ENCODE peak calls at places on chromosomes 3 and 15, in seven cellular contexts. One of them, this sample, is unnamed.
A peak's percentile ranks its signal among the peaks of the same experiment; 100 is the strongest.

GRCh38 chr3:9955611-9956352 is 3.6 kb upstream of the PRRT3 start:
- DNase-seq in GM12878: no peak
- DNase-seq in H1: no peak
- DNase-seq in K562: peak; percentile 56
- DNase-seq in HCT116: no peak
- DNase-seq in HepG2: no peak
- DNase-seq in SK-N-SH: no peak
- DNase-seq in this sample: no peak

GRCh38 chr3:5298453-5298852 is 110.9 kb downstream of the EDEM1 start:
- DNase-seq in SK-N-SH: no peak
- DNase-seq in GM12878: peak; percentile 69
- DNase-seq in H1: no peak
- DNase-seq in HepG2: no peak
- DNase-seq in HCT116: no peak
- DNase-seq in K562: no peak
- DNase-seq in this sample: no peak

GRCh38 chr3:63687569-63688233 is 35.2 kb downstream of the SNTN start:
- DNase-seq in GM12878: no peak
- DNase-seq in K562: no peak
- DNase-seq in H1: no peak
- DNase-seq in SK-N-SH: no peak
- DNase-seq in HCT116: no peak
- DNase-seq in HepG2: no peak
- DNase-seq in this sample: no peak

GRCh38 chr3:29516164-29516563 is 235.3 kb downstream of the RBMS3 start:
- DNase-seq in HepG2: no peak
- DNase-seq in SK-N-SH: no peak
- DNase-seq in GM12878: no peak
- DNase-seq in K562: no peak
- DNase-seq in H1: no peak
- DNase-seq in HCT116: no peak
- DNase-seq in this sample: no peak

GRCh38 chr3:47315069-47315647 is 32.4 kb downstream of the KLHL18 start:
- DNase-seq in HepG2: no peak
- DNase-seq in SK-N-SH: no peak
- DNase-seq in K562: peak; percentile 92
- DNase-seq in GM12878: no peak
- DNase-seq in HCT116: no peak
- DNase-seq in H1: no peak
- DNase-seq in this sample: no peak

GRCh38 chr3:160260587-160261270 is 35.5 kb downstream of the C3orf80 start:
- DNase-seq in HepG2: no peak
- DNase-seq in K562: no peak
- DNase-seq in GM12878: no peak
- DNase-seq in HCT116: no peak
- DNase-seq in SK-N-SH: no peak
- DNase-seq in H1: no peak
- DNase-seq in this sample: no peak

GRCh38 chr15:76340802-76341365 is 4.3 kb downstream of the ISL2 start:
- DNase-seq in HepG2: no peak
- DNase-seq in H1: peak; percentile 78
- DNase-seq in HCT116: no peak
- DNase-seq in GM12878: no peak
- DNase-seq in K562: no peak
- DNase-seq in SK-N-SH: no peak
- DNase-seq in this sample: no peak

GRCh38 chr3:187678869-187679268 is 8.7 kb upstream of the SST start:
- DNase-seq in HepG2: peak; percentile 41
- DNase-seq in H1: peak; percentile 71
- DNase-seq in K562: peak; percentile 68
- DNase-seq in GM12878: no peak
- DNase-seq in HCT116: peak; percentile 42
- DNase-seq in SK-N-SH: peak; percentile 34
- DNase-seq in this sample: peak; percentile 38

GRCh38 chr3:77467702-77468407 is 428.0 kb downstream of the ROBO2 start:
- DNase-seq in K562: no peak
- DNase-seq in SK-N-SH: no peak
- DNase-seq in GM12878: no peak
- DNase-seq in HCT116: no peak
- DNase-seq in H1: no peak
- DNase-seq in HepG2: no peak
- DNase-seq in this sample: no peak

GRCh38 chr3:149701977-149702350 is 44.1 kb upstream of the WWTR1 start:
- DNase-seq in HepG2: no peak
- DNase-seq in SK-N-SH: no peak
- DNase-seq in HCT116: no peak
- DNase-seq in K562: no peak
- DNase-seq in H1: no peak
- DNase-seq in GM12878: no peak
- DNase-seq in this sample: peak; percentile 53

GRCh38 chr3:64163755-64164148 is 61.5 kb downstream of the PRICKLE2 start:
- DNase-seq in H1: no peak
- DNase-seq in SK-N-SH: no peak
- DNase-seq in K562: no peak
- DNase-seq in GM12878: peak; percentile 25
- DNase-seq in HepG2: peak; percentile 20
- DNase-seq in HCT116: no peak
- DNase-seq in this sample: no peak

GRCh38 chr15:35281515-35281914 is 196.4 kb upstream of the NANOGP8 start:
- DNase-seq in H1: no peak
- DNase-seq in HepG2: no peak
- DNase-seq in K562: no peak
- DNase-seq in HCT116: peak; percentile 35
- DNase-seq in GM12878: no peak
- DNase-seq in SK-N-SH: no peak
- DNase-seq in this sample: no peak
- TF ChIP-seq JUND in H1: no peak
- TF ChIP-seq JUND in HepG2: no peak
- TF ChIP-seq JUND in K562: no peak
- TF ChIP-seq JUND in HCT116: peak; percentile 60
- TF ChIP-seq JUND in GM12878: no peak
- TF ChIP-seq JUND in SK-N-SH: peak; percentile 7
- TF ChIP-seq JUND in this sample: no peak

DNA sequence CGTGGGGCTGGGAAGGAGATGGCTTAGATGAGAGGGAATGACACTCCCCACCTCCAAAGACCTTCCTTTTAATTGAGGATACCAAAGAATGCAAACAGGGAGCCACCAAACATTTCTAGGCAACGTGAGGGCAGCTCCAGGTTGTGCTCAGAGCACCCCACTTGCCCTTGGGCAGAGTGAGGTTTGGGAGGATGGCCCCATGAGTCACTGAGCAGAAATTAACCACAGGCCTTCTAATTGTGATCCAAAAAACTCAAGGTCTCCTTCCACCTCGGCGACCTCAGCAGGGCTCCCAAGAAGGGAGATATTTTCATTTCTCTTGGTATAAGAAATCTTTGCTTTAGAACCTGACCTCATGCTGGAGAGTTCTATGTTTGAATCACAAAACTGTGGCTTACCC is 305.0 kb upstream of the TPM1 start:
- DNase-seq in GM12878: no peak
- DNase-seq in H1: no peak
- DNase-seq in HCT116: no peak
- DNase-seq in HepG2: no peak
- DNase-seq in K562: no peak
- DNase-seq in SK-N-SH: no peak
- DNase-seq in this sample: no peak
- TF ChIP-seq JUND in GM12878: no peak
- TF ChIP-seq JUND in H1: no peak
- TF ChIP-seq JUND in HCT116: no peak
- TF ChIP-seq JUND in HepG2: no peak
- TF ChIP-seq JUND in K562: no peak
- TF ChIP-seq JUND in SK-N-SH: no peak
- TF ChIP-seq JUND in this sample: no peak

DNA sequence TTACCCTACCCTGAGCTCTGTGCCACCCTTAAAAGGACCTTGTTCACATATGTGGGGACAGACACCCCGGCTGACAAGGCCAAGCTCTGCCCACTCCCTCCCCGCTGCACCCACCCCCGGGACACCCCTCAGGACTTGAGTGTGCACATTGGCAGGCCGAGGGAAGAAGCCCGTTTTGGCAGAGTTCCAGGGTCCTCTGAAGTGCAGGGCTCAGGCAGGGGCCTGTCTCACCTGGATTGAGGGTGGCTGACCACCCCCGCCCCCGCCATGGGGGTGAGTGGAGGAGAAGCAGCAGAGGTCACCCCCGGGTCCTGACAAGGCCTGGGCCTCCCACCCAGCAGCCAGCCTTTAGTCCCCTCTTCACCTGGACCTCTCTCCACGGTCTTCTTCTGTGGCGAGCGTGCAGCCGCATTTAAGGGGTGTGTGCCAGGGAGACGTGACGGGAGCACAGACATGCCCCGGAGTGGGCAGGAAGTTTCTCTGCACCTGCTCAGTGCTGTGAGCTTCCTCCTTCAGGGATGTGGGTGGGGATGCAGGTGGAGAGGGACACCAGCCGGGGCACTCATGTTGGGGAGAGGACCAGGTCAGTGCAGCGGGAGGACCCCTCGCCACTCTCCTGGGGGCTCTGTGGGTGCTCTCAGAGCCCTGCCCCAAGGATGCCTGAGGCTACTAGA is 50.7 kb downstream of the LINGO1 start:
- DNase-seq in GM12878: no peak
- DNase-seq in HepG2: no peak
- DNase-seq in HCT116: no peak
- DNase-seq in H1: no peak
- DNase-seq in SK-N-SH: no peak
- DNase-seq in K562: no peak
- DNase-seq in this sample: no peak
- TF ChIP-seq JUND in GM12878: no peak
- TF ChIP-seq JUND in HepG2: no peak
- TF ChIP-seq JUND in HCT116: no peak
- TF ChIP-seq JUND in H1: no peak
- TF ChIP-seq JUND in SK-N-SH: no peak
- TF ChIP-seq JUND in K562: no peak
- TF ChIP-seq JUND in this sample: no peak

GRCh38 chr3:129003578-129004112 is 2.5 kb downstream of the EFCC1 start:
- DNase-seq in HCT116: peak; percentile 65
- DNase-seq in GM12878: no peak
- DNase-seq in SK-N-SH: peak; percentile 80
- DNase-seq in HepG2: peak; percentile 23
- DNase-seq in H1: no peak
- DNase-seq in K562: no peak
- DNase-seq in this sample: peak; percentile 84
- TF ChIP-seq JUND in HCT116: no peak
- TF ChIP-seq JUND in GM12878: no peak
- TF ChIP-seq JUND in SK-N-SH: no peak
- TF ChIP-seq JUND in HepG2: no peak
- TF ChIP-seq JUND in H1: no peak
- TF ChIP-seq JUND in K562: no peak
- TF ChIP-seq JUND in this sample: no peak

GRCh38 chr3:106130384-106131084 is 261.7 kb upstream of the CBLB start:
- DNase-seq in HepG2: no peak
- DNase-seq in HCT116: no peak
- DNase-seq in K562: peak; percentile 85
- DNase-seq in GM12878: no peak
- DNase-seq in H1: no peak
- DNase-seq in SK-N-SH: no peak
- DNase-seq in this sample: no peak

GRCh38 chr3:106124818-106125217 is 256.0 kb upstream of the CBLB start:
- DNase-seq in SK-N-SH: no peak
- DNase-seq in K562: no peak
- DNase-seq in HCT116: no peak
- DNase-seq in HepG2: no peak
- DNase-seq in H1: no peak
- DNase-seq in GM12878: no peak
- DNase-seq in this sample: no peak

GRCh38 chr3:106126836-106127235 is 258.0 kb upstream of the CBLB start:
- DNase-seq in SK-N-SH: no peak
- DNase-seq in HCT116: no peak
- DNase-seq in HepG2: no peak
- DNase-seq in H1: no peak
- DNase-seq in GM12878: no peak
- DNase-seq in K562: no peak
- DNase-seq in this sample: no peak

GRCh38 chr3:106121491-106122289 is 252.9 kb upstream of the CBLB start:
- DNase-seq in GM12878: no peak
- DNase-seq in SK-N-SH: no peak
- DNase-seq in HCT116: no peak
- DNase-seq in H1: no peak
- DNase-seq in HepG2: no peak
- DNase-seq in K562: no peak
- DNase-seq in this sample: no peak

GRCh38 chr3:106126016-106126525 is 257.3 kb upstream of the CBLB start:
- DNase-seq in GM12878: no peak
- DNase-seq in SK-N-SH: no peak
- DNase-seq in K562: no peak
- DNase-seq in H1: no peak
- DNase-seq in HepG2: no peak
- DNase-seq in HCT116: no peak
- DNase-seq in this sample: no peak
- TF ChIP-seq JUND in GM12878: no peak
- TF ChIP-seq JUND in SK-N-SH: no peak
- TF ChIP-seq JUND in K562: no peak
- TF ChIP-seq JUND in H1: no peak
- TF ChIP-seq JUND in HepG2: no peak
- TF ChIP-seq JUND in HCT116: no peak
- TF ChIP-seq JUND in this sample: no peak

DNA sequence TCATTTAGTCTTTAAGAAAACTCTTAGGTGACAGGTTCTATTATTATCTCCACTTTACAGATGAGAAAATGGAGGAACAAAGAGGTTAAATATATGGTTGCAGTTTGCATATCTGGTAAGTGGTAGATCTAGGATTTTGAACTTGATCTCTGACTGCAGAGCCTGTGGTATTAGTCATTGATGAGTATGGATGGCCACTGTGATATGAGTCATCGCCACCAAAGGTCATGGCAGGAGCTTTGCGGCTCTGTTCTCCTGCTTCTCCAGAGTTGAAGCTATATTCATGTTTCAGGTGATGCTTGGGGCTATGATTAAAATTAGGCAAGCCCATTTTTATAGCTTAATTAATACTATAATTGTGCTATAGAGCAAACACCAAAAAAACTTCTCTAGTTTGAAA is 306.2 kb upstream of the DPPA4 start:
- DNase-seq in GM12878: no peak
- DNase-seq in H1: no peak
- DNase-seq in K562: no peak
- DNase-seq in SK-N-SH: no peak
- DNase-seq in HCT116: peak; percentile 70
- DNase-seq in HepG2: peak; percentile 4
- DNase-seq in this sample: no peak
- TF ChIP-seq JUND in GM12878: no peak
- TF ChIP-seq JUND in H1: no peak
- TF ChIP-seq JUND in K562: no peak
- TF ChIP-seq JUND in SK-N-SH: peak; percentile 95
- TF ChIP-seq JUND in HCT116: peak; percentile 93
- TF ChIP-seq JUND in HepG2: no peak
- TF ChIP-seq JUND in this sample: no peak